ENCODE peak calls at places on chromosomes 6 and 20, in nine cellular contexts. K is naive thymus-derived CD4-positive, alpha-beta T cell; C is CD8-positive, alpha-beta T cell; X is right cardiac atrium; F is A549; Q is left ventricle myocardium inferior; I is suprapubic skin; G is pancreas; E is IMR-90. A is an unnamed sample.
A peak's percentile ranks its signal among the peaks of the same experiment; 100 is the strongest.

GRCh38 chr20:22717466-22717865 is 133.1 kb upstream of the FOXA2 start:
- DNase-seq in K (no peak), C (no peak), X (peak; percentile 60), F (peak; percentile 84), Q (no peak), I (no peak), G (no peak), E (no peak), A (peak; percentile 46)

GRCh38 chr20:59082077-59082740 is 39.6 kb upstream of the PRELID3B start:
- DNase-seq in K (no peak), C (no peak), X (no peak), F (peak; percentile 8), Q (no peak), I (no peak), G (no peak), E (peak; percentile 84), A (no peak)

GRCh38 chr6:52328721-52329120 is 33.2 kb upstream of the PAQR8 start:
- DNase-seq in K (no peak), C (no peak), X (no peak), F (no peak), Q (no peak), I (no peak), G (no peak), E (no peak), A (no peak)

GRCh38 chr6:105780146-105780860 is 305.8 kb upstream of the PRDM1 start:
- DNase-seq in K (no peak), C (no peak), X (no peak), F (peak; percentile 21), Q (no peak), I (no peak), G (no peak), E (peak; percentile 73), A (no peak)

GRCh38 chr6:139973602-139974373 is 599.3 kb upstream of the CITED2 start:
- DNase-seq in K (no peak), C (no peak), X (no peak), F (peak; percentile 29), Q (no peak), I (no peak), G (no peak), E (peak; percentile 92), A (peak; percentile 48)

GRCh38 chr6:34324738-34325444 is 67.6 kb downstream of the NUDT3 start:
- DNase-seq in K (no peak), C (no peak), X (peak; percentile 45), F (no peak), Q (peak; percentile 36), I (no peak), G (no peak), E (peak; percentile 57), A (peak; percentile 71)

GRCh38 chr6:144873653-144874378 is 588.7 kb downstream of the UTRN start:
- DNase-seq in K (no peak), C (no peak), X (no peak), F (no peak), Q (no peak), I (no peak), G (no peak), E (no peak), A (no peak)

GRCh38 chr20:11564491-11564890 is 353.2 kb upstream of the BTBD3 start:
- DNase-seq in K (no peak), C (no peak), X (no peak), F (no peak), Q (no peak), I (no peak), G (no peak), E (no peak), A (no peak)

GRCh38 chr6:77466055-77467028 is 3.1 kb upstream of the HTR1B start:
- DNase-seq in K (no peak), C (no peak), X (peak; percentile 45), F (peak; percentile 46), Q (peak; percentile 17), I (no peak), G (peak; percentile 69), E (peak; percentile 74), A (peak; percentile 89)

GRCh38 chr6:36120979-36121706 is 9.2 kb upstream of the MAPK13 start:
- DNase-seq in K (peak; percentile 56), C (peak; percentile 54), X (peak; percentile 68), F (peak; percentile 11), Q (peak; percentile 45), I (peak; percentile 78), G (no peak), E (no peak), A (peak; percentile 46)

GRCh38 chr20:23245553-23246128 is 105.0 kb upstream of the NXT1 start:
- DNase-seq in K (no peak), C (no peak), X (peak; percentile 73), F (peak; percentile 65), Q (peak; percentile 72), I (no peak), G (peak; percentile 38), E (peak; percentile 33), A (peak; percentile 67)

GRCh38 chr6:27604986-27605385 is 132.1 kb upstream of the ZNF184 start:
- DNase-seq in K (no peak), C (no peak), X (no peak), F (peak; percentile 59), Q (no peak), I (no peak), G (no peak), E (no peak), A (peak; percentile 37)

GRCh38 chr20:20780127-20780822 is 67.8 kb upstream of the RALGAPA2 start:
- DNase-seq in K (no peak), C (no peak), X (peak; percentile 86), F (peak; percentile 28), Q (peak; percentile 79), I (peak; percentile 86), G (peak; percentile 67), E (no peak), A (peak; percentile 47)

GRCh38 chr6:144806222-144806621 is 521.1 kb downstream of the UTRN start:
- DNase-seq in K (no peak), C (no peak), X (no peak), F (no peak), Q (no peak), I (no peak), G (no peak), E (no peak), A (no peak)

GRCh38 chr6:71544028-71544427 is 255.4 kb downstream of the OGFRL1 start:
- DNase-seq in K (no peak), C (no peak), X (no peak), F (no peak), Q (no peak), I (no peak), G (no peak), E (peak; percentile 48), A (peak; percentile 73)

GRCh38 chr20:25302596-25302995 is 54.7 kb downstream of the PYGB start:
- DNase-seq in K (no peak), C (no peak), X (peak; percentile 5), F (no peak), Q (no peak), I (no peak), G (no peak), E (no peak), A (no peak)

GRCh38 chr6:128803911-128804310 is 79.0 kb upstream of the LAMA2 start:
- DNase-seq in K (no peak), C (no peak), X (no peak), F (no peak), Q (no peak), I (no peak), G (no peak), E (peak; percentile 90), A (peak; percentile 41)

GRCh38 chr6:75300206-75300605 is 15.6 kb upstream of the TMEM30A start:
- DNase-seq in K (no peak), C (no peak), X (no peak), F (no peak), Q (no peak), I (no peak), G (no peak), E (no peak), A (no peak)

GRCh38 chr6:100177956-100178355 is 183.9 kb upstream of the MCHR2 start:
- DNase-seq in K (no peak), C (no peak), X (no peak), F (no peak), Q (no peak), I (no peak), G (no peak), E (no peak), A (peak; percentile 54)

GRCh38 chr20:59933296-59933848 is at the start of gene SYCP2:
- DNase-seq in K (peak; percentile 62), C (peak; percentile 58), X (peak; percentile 72), F (peak; percentile 70), Q (peak; percentile 67), I (peak; percentile 67), G (peak; percentile 63), E (no peak), A (no peak)

DNA sequence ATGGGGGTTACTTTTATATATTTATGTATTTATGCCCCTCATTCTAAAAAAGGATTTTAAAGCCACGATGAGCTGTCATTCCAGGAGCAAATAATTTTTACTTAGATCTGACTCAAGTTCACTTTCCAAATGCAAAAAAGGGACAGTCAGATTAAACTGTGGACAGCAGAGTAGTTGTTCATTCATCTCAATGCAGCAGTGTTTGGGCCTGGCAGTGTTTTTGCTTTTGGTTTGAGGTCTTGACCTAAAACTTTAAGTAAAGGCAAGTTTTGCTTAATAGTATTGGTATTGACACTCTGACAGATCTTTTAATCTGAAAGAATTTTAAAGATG is 13.9 kb downstream of the JARID2 start:
- DNase-seq in K (no peak), C (no peak), X (no peak), F (no peak), Q (no peak), I (no peak), G (no peak), E (no peak), A (no peak)
- H3K4me1 ChIP-seq in K (peaks cover 18% of the 10 kb centered on the region), C (peaks cover 79% of the 10 kb centered on the region), X (peaks cover 18% of the 10 kb centered on the region), F (peaks cover 23% of the 10 kb centered on the region), Q (peaks cover 83% of the 10 kb centered on the region), I (peaks cover 56% of the 10 kb centered on the region), G (peaks cover 2% of the 10 kb centered on the region), E (peaks cover 23% of the 10 kb centered on the region), A (peaks cover 56% of the 10 kb centered on the region)

DNA sequence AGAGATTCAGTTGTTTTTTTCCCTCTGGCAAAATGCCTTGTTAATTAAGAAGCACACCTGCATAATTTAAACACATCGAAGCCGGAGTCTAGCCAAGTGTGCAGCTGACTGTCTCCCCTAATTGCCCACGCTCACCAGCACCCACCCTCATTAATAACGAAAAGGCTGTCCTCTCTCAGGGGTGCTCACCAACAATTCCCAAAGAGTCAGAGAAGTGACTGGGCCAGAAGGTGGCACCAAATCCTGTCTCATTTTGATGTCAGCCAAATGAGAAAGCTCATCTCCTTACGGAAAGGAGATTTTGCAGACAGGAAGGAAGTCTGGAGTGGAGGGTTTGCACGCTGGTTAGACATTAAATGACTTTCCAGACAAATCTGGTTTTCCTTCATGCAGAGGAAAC is 60.7 kb upstream of the MC3R start:
- DNase-seq in K (no peak), C (no peak), X (no peak), F (peak; percentile 28), Q (no peak), I (no peak), G (no peak), E (no peak), A (peak; percentile 6)
- H3K9me3 ChIP-seq in K (no peaks in the 10 kb centered on the region), C (no peaks in the 10 kb centered on the region), X (no peaks in the 10 kb centered on the region), F (no peaks in the 10 kb centered on the region), Q (no peaks in the 10 kb centered on the region), I (no peaks in the 10 kb centered on the region), G (no peaks in the 10 kb centered on the region), E (peaks cover 20% of the 10 kb centered on the region), A (no peaks in the 10 kb centered on the region)

GRCh38 chr6:11320914-11321549 is 88.6 kb upstream of the NEDD9 start:
- DNase-seq in K (no peak), C (no peak), X (no peak), F (no peak), Q (no peak), I (no peak), G (no peak), E (no peak), A (no peak)
- H3K4me1 ChIP-seq in K (peaks cover 10% of the 10 kb centered on the region), C (no peaks in the 10 kb centered on the region), X (no peaks in the 10 kb centered on the region), F (peaks cover 62% of the 10 kb centered on the region), Q (peaks cover 25% of the 10 kb centered on the region), I (peaks cover 24% of the 10 kb centered on the region), G (no peaks in the 10 kb centered on the region), E (peaks cover 13% of the 10 kb centered on the region), A (peaks cover 34% of the 10 kb centered on the region)

GRCh38 chr6:170140129-170140528 is 150.7 kb downstream of the DLL1 start:
- DNase-seq in K (no peak), C (no peak), X (no peak), F (no peak), Q (no peak), I (peak; percentile 22), G (no peak), E (no peak), A (no peak)
- H3K9me3 ChIP-seq in K (no peaks in the 10 kb centered on the region), C (no peaks in the 10 kb centered on the region), X (no peaks in the 10 kb centered on the region), F (no peaks in the 10 kb centered on the region), Q (peaks cover 13% of the 10 kb centered on the region), I (no peaks in the 10 kb centered on the region), G (no peaks in the 10 kb centered on the region), E (peaks cover 42% of the 10 kb centered on the region), A (peaks cover 12% of the 10 kb centered on the region)

A was measured in adipocyte.